ENCODE peak calls at places on chromosomes 1 and 21, in six cellular contexts. One of them, this sample, is unnamed.

GRCh38 chr1:86068841-86069756 is 87.5 kb downstream of the COL24A1 start:
- DNase-seq in upper lobe of left lung: no peak
- DNase-seq in endothelial cell of umbilical vein: peak
- DNase-seq in Panc1: no peak
- DNase-seq in HCT116: no peak
- DNase-seq in transverse colon: no peak
- DNase-seq in this sample: no peak

GRCh38 chr21:43340491-43341348 is 86.2 kb downstream of the SIK1 start:
- DNase-seq in endothelial cell of umbilical vein: peak
- DNase-seq in upper lobe of left lung: no peak
- DNase-seq in Panc1: no peak
- DNase-seq in HCT116: peak
- DNase-seq in transverse colon: peak
- DNase-seq in this sample: no peak

GRCh38 chr1:117284408-117285215 is 73.9 kb upstream of the VTCN1 start:
- DNase-seq in transverse colon: no peak
- DNase-seq in endothelial cell of umbilical vein: peak
- DNase-seq in upper lobe of left lung: no peak
- DNase-seq in Panc1: peak
- DNase-seq in HCT116: peak
- DNase-seq in this sample: no peak

GRCh38 chr1:55378582-55378981 is 163.4 kb upstream of the USP24 start:
- DNase-seq in HCT116: peak
- DNase-seq in transverse colon: peak
- DNase-seq in upper lobe of left lung: peak
- DNase-seq in Panc1: peak
- DNase-seq in endothelial cell of umbilical vein: peak
- DNase-seq in this sample: no peak

GRCh38 chr21:32412162-32412997 is at the start of gene EVA1C:
- DNase-seq in Panc1: no peak
- DNase-seq in endothelial cell of umbilical vein: peak
- DNase-seq in transverse colon: peak
- DNase-seq in upper lobe of left lung: peak
- DNase-seq in HCT116: no peak
- DNase-seq in this sample: peak

GRCh38 chr21:26798856-26799751 is 46.1 kb downstream of the ADAMTS1 start:
- DNase-seq in Panc1: no peak
- DNase-seq in endothelial cell of umbilical vein: no peak
- DNase-seq in HCT116: no peak
- DNase-seq in transverse colon: no peak
- DNase-seq in upper lobe of left lung: no peak
- DNase-seq in this sample: no peak

GRCh38 chr1:248881261-248881660 is 22.4 kb upstream of the ZNF692 start:
- DNase-seq in Panc1: no peak
- DNase-seq in transverse colon: no peak
- DNase-seq in HCT116: no peak
- DNase-seq in endothelial cell of umbilical vein: no peak
- DNase-seq in upper lobe of left lung: no peak
- DNase-seq in this sample: no peak

GRCh38 chr1:157403203-157403602 is 149.1 kb downstream of the FCRL5 start:
- DNase-seq in transverse colon: no peak
- DNase-seq in endothelial cell of umbilical vein: no peak
- DNase-seq in HCT116: peak
- DNase-seq in upper lobe of left lung: no peak
- DNase-seq in Panc1: no peak
- DNase-seq in this sample: no peak

GRCh38 chr21:17003763-17004373 is 509.0 kb upstream of the CXADR start:
- DNase-seq in Panc1: no peak
- DNase-seq in transverse colon: no peak
- DNase-seq in upper lobe of left lung: no peak
- DNase-seq in HCT116: no peak
- DNase-seq in endothelial cell of umbilical vein: peak
- DNase-seq in this sample: no peak

GRCh38 chr1:232057217-232057895 is 430.8 kb downstream of the DISC1 start:
- DNase-seq in Panc1: no peak
- DNase-seq in upper lobe of left lung: no peak
- DNase-seq in endothelial cell of umbilical vein: no peak
- DNase-seq in transverse colon: no peak
- DNase-seq in HCT116: no peak
- DNase-seq in this sample: no peak

GRCh38 chr1:67134692-67135091 is at the start of gene C1orf141:
- DNase-seq in Panc1: no peak
- DNase-seq in transverse colon: no peak
- DNase-seq in HCT116: no peak
- DNase-seq in endothelial cell of umbilical vein: peak
- DNase-seq in upper lobe of left lung: no peak
- DNase-seq in this sample: no peak

GRCh38 chr21:26099610-26100219 is 70.9 kb downstream of the APP start:
- DNase-seq in transverse colon: no peak
- DNase-seq in upper lobe of left lung: no peak
- DNase-seq in endothelial cell of umbilical vein: no peak
- DNase-seq in HCT116: no peak
- DNase-seq in Panc1: no peak
- DNase-seq in this sample: no peak

GRCh38 chr1:168989985-168990384 is 116.5 kb upstream of the ATP1B1 start:
- DNase-seq in Panc1: no peak
- DNase-seq in endothelial cell of umbilical vein: no peak
- DNase-seq in HCT116: no peak
- DNase-seq in transverse colon: no peak
- DNase-seq in upper lobe of left lung: no peak
- DNase-seq in this sample: no peak

GRCh38 chr1:18974005-18974404 is 17.5 kb upstream of the IFFO2 start:
- DNase-seq in HCT116: no peak
- DNase-seq in upper lobe of left lung: no peak
- DNase-seq in Panc1: no peak
- DNase-seq in endothelial cell of umbilical vein: no peak
- DNase-seq in transverse colon: no peak
- DNase-seq in this sample: peak

GRCh38 chr1:205774277-205775014 is 836 bp downstream of the RAB29 start:
- DNase-seq in HCT116: no peak
- DNase-seq in upper lobe of left lung: peak
- DNase-seq in Panc1: no peak
- DNase-seq in transverse colon: peak
- DNase-seq in endothelial cell of umbilical vein: peak
- DNase-seq in this sample: no peak

GRCh38 chr1:231193710-231194340 is 32.0 kb downstream of the TRIM67 start:
- DNase-seq in upper lobe of left lung: no peak
- DNase-seq in Panc1: no peak
- DNase-seq in HCT116: no peak
- DNase-seq in transverse colon: no peak
- DNase-seq in endothelial cell of umbilical vein: no peak
- DNase-seq in this sample: no peak

GRCh38 chr1:82226198-82226505 is 425.4 kb downstream of the ADGRL2 start:
- DNase-seq in HCT116: no peak
- DNase-seq in transverse colon: no peak
- DNase-seq in endothelial cell of umbilical vein: peak
- DNase-seq in Panc1: no peak
- DNase-seq in upper lobe of left lung: no peak
- DNase-seq in this sample: no peak

GRCh38 chr21:33380483-33380998 is 22.7 kb upstream of the IFNGR2 start:
- DNase-seq in transverse colon: peak
- DNase-seq in upper lobe of left lung: peak
- DNase-seq in endothelial cell of umbilical vein: peak
- DNase-seq in Panc1: peak
- DNase-seq in HCT116: peak
- DNase-seq in this sample: peak

GRCh38 chr1:45767035-45767434 is 16.6 kb upstream of the IPP start:
- DNase-seq in endothelial cell of umbilical vein: peak
- DNase-seq in transverse colon: no peak
- DNase-seq in Panc1: no peak
- DNase-seq in HCT116: no peak
- DNase-seq in upper lobe of left lung: no peak
- DNase-seq in this sample: no peak

GRCh38 chr1:179369751-179370341 is 4.1 kb downstream of the AXDND1 start:
- DNase-seq in transverse colon: peak
- DNase-seq in endothelial cell of umbilical vein: peak
- DNase-seq in upper lobe of left lung: no peak
- DNase-seq in Panc1: peak
- DNase-seq in HCT116: peak
- DNase-seq in this sample: no peak

GRCh38 chr1:171929121-171929520 is 87.8 kb downstream of the DNM3 start:
- DNase-seq in upper lobe of left lung: no peak
- DNase-seq in HCT116: no peak
- DNase-seq in transverse colon: no peak
- DNase-seq in Panc1: no peak
- DNase-seq in endothelial cell of umbilical vein: no peak
- DNase-seq in this sample: no peak

GRCh38 chr1:41890841-41891311 is 27.8 kb downstream of the HIVEP3 start:
- DNase-seq in endothelial cell of umbilical vein: peak
- DNase-seq in upper lobe of left lung: peak
- DNase-seq in HCT116: no peak
- DNase-seq in transverse colon: no peak
- DNase-seq in Panc1: no peak
- DNase-seq in this sample: no peak

GRCh38 chr1:66752000-66752592 is at the start of gene DYNLT5:
- DNase-seq in Panc1: no peak
- DNase-seq in HCT116: no peak
- DNase-seq in upper lobe of left lung: peak
- DNase-seq in transverse colon: peak
- DNase-seq in endothelial cell of umbilical vein: peak
- DNase-seq in this sample: peak

GRCh38 chr1:32816676-32817158 is 441 bp downstream of the YARS1 start:
- DNase-seq in transverse colon: peak
- DNase-seq in Panc1: no peak
- DNase-seq in HCT116: no peak
- DNase-seq in endothelial cell of umbilical vein: peak
- DNase-seq in upper lobe of left lung: peak
- DNase-seq in this sample: no peak

GRCh38 chr1:113247355-113247754 is 143.0 kb upstream of the MAGI3 start:
- DNase-seq in endothelial cell of umbilical vein: no peak
- DNase-seq in transverse colon: peak
- DNase-seq in Panc1: no peak
- DNase-seq in upper lobe of left lung: no peak
- DNase-seq in HCT116: no peak
- DNase-seq in this sample: no peak

GRCh38 chr1:61724721-61725694 is at the start of gene TM2D1:
- DNase-seq in HCT116: peak
- DNase-seq in transverse colon: peak
- DNase-seq in upper lobe of left lung: peak
- DNase-seq in Panc1: peak
- DNase-seq in endothelial cell of umbilical vein: peak
- DNase-seq in this sample: peak

GRCh38 chr21:41247561-41247968 is 69.0 kb upstream of the FAM3B start:
- DNase-seq in transverse colon: peak
- DNase-seq in Panc1: no peak
- DNase-seq in endothelial cell of umbilical vein: peak
- DNase-seq in HCT116: no peak
- DNase-seq in upper lobe of left lung: peak
- DNase-seq in this sample: no peak

GRCh38 chr1:208475449-208475848 is 231.3 kb upstream of the PLXNA2 start:
- DNase-seq in transverse colon: no peak
- DNase-seq in endothelial cell of umbilical vein: no peak
- DNase-seq in upper lobe of left lung: no peak
- DNase-seq in HCT116: no peak
- DNase-seq in Panc1: no peak
- DNase-seq in this sample: no peak

GRCh38 chr1:240831922-240832321 is 220.0 kb upstream of the GREM2 start:
- DNase-seq in upper lobe of left lung: no peak
- DNase-seq in Panc1: no peak
- DNase-seq in HCT116: no peak
- DNase-seq in endothelial cell of umbilical vein: peak
- DNase-seq in transverse colon: no peak
- DNase-seq in this sample: no peak
- TF ChIP-seq CTCF in upper lobe of left lung: no peak
- TF ChIP-seq CTCF in Panc1: peak
- TF ChIP-seq CTCF in HCT116: no peak
- TF ChIP-seq CTCF in endothelial cell of umbilical vein: peak
- TF ChIP-seq CTCF in transverse colon: no peak
- TF ChIP-seq CTCF in this sample: no peak

GRCh38 chr1:1213919-1214599 is at the start of gene TNFRSF4:
- DNase-seq in HCT116: no peak
- DNase-seq in transverse colon: no peak
- DNase-seq in Panc1: no peak
- DNase-seq in upper lobe of left lung: no peak
- DNase-seq in endothelial cell of umbilical vein: no peak
- DNase-seq in this sample: no peak

GRCh38 chr1:1210726-1211540 is 3.0 kb downstream of the TNFRSF4 start:
- DNase-seq in Panc1: no peak
- DNase-seq in upper lobe of left lung: no peak
- DNase-seq in endothelial cell of umbilical vein: no peak
- DNase-seq in HCT116: no peak
- DNase-seq in transverse colon: peak
- DNase-seq in this sample: no peak

GRCh38 chr1:1213153-1213918 is 617 bp downstream of the TNFRSF4 start:
- DNase-seq in Panc1: no peak
- DNase-seq in endothelial cell of umbilical vein: no peak
- DNase-seq in upper lobe of left lung: no peak
- DNase-seq in transverse colon: peak
- DNase-seq in HCT116: no peak
- DNase-seq in this sample: no peak

GRCh38 chr1:1211541-1212511 is 2.1 kb downstream of the TNFRSF4 start:
- DNase-seq in HCT116: no peak
- DNase-seq in Panc1: no peak
- DNase-seq in upper lobe of left lung: no peak
- DNase-seq in endothelial cell of umbilical vein: no peak
- DNase-seq in transverse colon: peak
- DNase-seq in this sample: no peak

GRCh38 chr1:1212780-1213152 is 1.2 kb downstream of the TNFRSF4 start:
- DNase-seq in HCT116: no peak
- DNase-seq in endothelial cell of umbilical vein: peak
- DNase-seq in Panc1: no peak
- DNase-seq in upper lobe of left lung: peak
- DNase-seq in transverse colon: peak
- DNase-seq in this sample: no peak
- TF ChIP-seq POLR2AphosphoS5 in HCT116: no peak
- TF ChIP-seq POLR2AphosphoS5 in endothelial cell of umbilical vein: no peak
- TF ChIP-seq POLR2AphosphoS5 in Panc1: no peak
- TF ChIP-seq POLR2AphosphoS5 in upper lobe of left lung: no peak
- TF ChIP-seq POLR2AphosphoS5 in transverse colon: no peak
- TF ChIP-seq POLR2AphosphoS5 in this sample: no peak

GRCh38 chr1:201888282-201889033 is at the start of gene SHISA4:
- DNase-seq in transverse colon: peak
- DNase-seq in upper lobe of left lung: peak
- DNase-seq in HCT116: peak
- DNase-seq in Panc1: no peak
- DNase-seq in endothelial cell of umbilical vein: peak
- DNase-seq in this sample: peak
- TF ChIP-seq CTCF in transverse colon: no peak
- TF ChIP-seq CTCF in upper lobe of left lung: no peak
- TF ChIP-seq CTCF in HCT116: no peak
- TF ChIP-seq CTCF in Panc1: no peak
- TF ChIP-seq CTCF in endothelial cell of umbilical vein: no peak
- TF ChIP-seq CTCF in this sample: no peak

DNA sequence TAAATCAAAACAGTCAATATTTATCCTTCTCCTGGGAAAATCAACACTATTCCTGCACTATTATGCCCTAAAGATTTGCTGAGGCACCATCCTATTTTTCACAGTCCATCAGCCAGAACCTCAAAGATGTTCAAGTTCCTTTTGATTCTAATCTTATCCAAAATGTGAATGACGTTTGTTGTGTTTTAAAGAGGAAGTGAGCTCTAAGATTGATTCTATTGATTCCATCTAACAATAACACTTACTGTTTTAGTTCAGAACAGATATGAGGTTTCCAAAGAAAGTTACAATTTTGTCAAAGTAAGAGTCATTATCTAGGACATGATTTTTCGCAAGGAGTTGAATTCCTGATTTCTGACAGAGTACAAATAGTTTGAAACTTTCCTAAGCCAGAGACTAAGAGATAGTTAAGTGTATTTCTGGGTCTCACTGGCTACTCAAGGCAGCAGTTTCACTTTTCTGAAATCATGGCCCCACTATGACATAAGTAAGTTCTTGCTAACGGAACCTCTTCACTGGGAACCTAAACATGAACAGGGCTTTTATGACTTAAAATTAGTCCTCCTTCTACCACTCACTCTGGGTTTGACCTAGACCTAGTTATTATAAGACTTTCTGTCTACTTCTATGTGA is 84.7 kb downstream of the LHX9 start:
- DNase-seq in Panc1: no peak
- DNase-seq in endothelial cell of umbilical vein: no peak
- DNase-seq in upper lobe of left lung: no peak
- DNase-seq in transverse colon: no peak
- DNase-seq in HCT116: no peak
- DNase-seq in this sample: no peak
- TF ChIP-seq POLR2AphosphoS5 in Panc1: no peak
- TF ChIP-seq POLR2AphosphoS5 in endothelial cell of umbilical vein: no peak
- TF ChIP-seq POLR2AphosphoS5 in upper lobe of left lung: no peak
- TF ChIP-seq POLR2AphosphoS5 in transverse colon: no peak
- TF ChIP-seq POLR2AphosphoS5 in HCT116: no peak
- TF ChIP-seq POLR2AphosphoS5 in this sample: no peak

This sample was measured in suprapubic skin.